ENCODE peak calls at places on chromosomes 4 and X, in ten cellular contexts. V, O, S, Y, A, D, J, N, B and Q are unnamed samples.

GRCh38 chr4:154472870-154473269 is 18.7 kb downstream of the DCHS2 start:
- DNase-seq in V (no peak), O (no peak), S (no peak), Y (no peak), A (no peak), D (no peak), J (no peak), N (no peak), B (no peak), Q (no peak)

GRCh38 chr4:64713256-64713840 is 304.1 kb upstream of the TECRL start:
- DNase-seq in V (peak), O (no peak), S (peak), Y (peak), A (no peak), D (no peak), J (peak), N (peak), B (peak), Q (peak)

GRCh38 chr4:107870916-107871786 is 46.4 kb downstream of the SGMS2 start:
- DNase-seq in V (no peak), O (no peak), S (peak), Y (no peak), A (no peak), D (no peak), J (no peak), N (no peak), B (no peak), Q (peak)

GRCh38 chr4:92362002-92362401 is 58.2 kb downstream of the GRID2 start:
- DNase-seq in V (no peak), O (no peak), S (no peak), Y (no peak), A (no peak), D (no peak), J (no peak), N (no peak), B (no peak), Q (no peak)

GRCh38 chr4:57190651-57191481 is 80.7 kb upstream of the IGFBP7 start:
- DNase-seq in V (peak), O (no peak), S (peak), Y (peak), A (no peak), D (no peak), J (peak), N (peak), B (peak), Q (peak)

GRCh38 chrX:10310502-10310901 is 153.7 kb downstream of the CLCN4 start:
- DNase-seq in V (no peak), O (no peak), S (no peak), Y (no peak), A (no peak), D (no peak), J (no peak), N (no peak), B (no peak), Q (no peak)

GRCh38 chrX:71636438-71637252 is 18.3 kb upstream of the CXCR3 start:
- DNase-seq in V (no peak), O (no peak), S (no peak), Y (no peak), A (peak), D (no peak), J (no peak), N (no peak), B (no peak), Q (peak)

GRCh38 chr4:127698789-127699200 is 31.4 kb upstream of the SLC25A31 start:
- DNase-seq in V (no peak), O (no peak), S (peak), Y (peak), A (peak), D (no peak), J (peak), N (peak), B (peak), Q (no peak)

GRCh38 chr4:2076908-2077534 is 17.9 kb downstream of the NAT8L start:
- DNase-seq in V (no peak), O (no peak), S (no peak), Y (no peak), A (no peak), D (no peak), J (no peak), N (no peak), B (no peak), Q (no peak)